ENCODE peak calls at places on chromosomes 12 and 14, in seven cellular contexts. One of them, this sample, is unnamed.

GRCh38 chr12:86627001-86627400 is 370.8 kb upstream of the MGAT4C start:
- DNase-seq in SK-N-SH: no peak
- DNase-seq in HepG2: no peak
- DNase-seq in transverse colon: no peak
- DNase-seq in GM12878: no peak
- DNase-seq in endothelial cell of umbilical vein: no peak
- DNase-seq in suprapubic skin: no peak
- DNase-seq in this sample: no peak

GRCh38 chr14:70822706-70823185 is 13.4 kb upstream of the MAP3K9 start:
- DNase-seq in endothelial cell of umbilical vein: no peak
- DNase-seq in suprapubic skin: no peak
- DNase-seq in transverse colon: peak; percentile 48
- DNase-seq in HepG2: no peak
- DNase-seq in SK-N-SH: peak; percentile 79
- DNase-seq in GM12878: no peak
- DNase-seq in this sample: no peak

GRCh38 chr12:67484788-67485480 is 163.6 kb upstream of the DYRK2 start:
- DNase-seq in transverse colon: no peak
- DNase-seq in suprapubic skin: no peak
- DNase-seq in GM12878: peak; percentile 16
- DNase-seq in HepG2: no peak
- DNase-seq in SK-N-SH: no peak
- DNase-seq in endothelial cell of umbilical vein: no peak
- DNase-seq in this sample: no peak

GRCh38 chr14:75972729-75973480 is 8.9 kb downstream of the TGFB3 start:
- DNase-seq in endothelial cell of umbilical vein: no peak
- DNase-seq in GM12878: no peak
- DNase-seq in suprapubic skin: no peak
- DNase-seq in SK-N-SH: peak; percentile 71
- DNase-seq in HepG2: no peak
- DNase-seq in transverse colon: no peak
- DNase-seq in this sample: no peak

GRCh38 chr14:75999511-76000190 is 14.1 kb downstream of the IFT43 start:
- DNase-seq in GM12878: no peak
- DNase-seq in suprapubic skin: no peak
- DNase-seq in SK-N-SH: no peak
- DNase-seq in HepG2: no peak
- DNase-seq in endothelial cell of umbilical vein: no peak
- DNase-seq in transverse colon: no peak
- DNase-seq in this sample: no peak

GRCh38 chr12:120394483-120395367 is 25.8 kb upstream of the MSI1 start:
- DNase-seq in GM12878: no peak
- DNase-seq in suprapubic skin: no peak
- DNase-seq in HepG2: no peak
- DNase-seq in endothelial cell of umbilical vein: no peak
- DNase-seq in SK-N-SH: no peak
- DNase-seq in transverse colon: peak; percentile 70
- DNase-seq in this sample: peak; percentile 85

GRCh38 chr14:68877993-68878575 is 85.2 kb upstream of the ZFP36L1 start:
- DNase-seq in suprapubic skin: peak; percentile 71
- DNase-seq in SK-N-SH: no peak
- DNase-seq in GM12878: no peak
- DNase-seq in endothelial cell of umbilical vein: no peak
- DNase-seq in HepG2: no peak
- DNase-seq in transverse colon: no peak
- DNase-seq in this sample: no peak

GRCh38 chr14:25007832-25008231 is 42.1 kb downstream of the STXBP6 start:
- DNase-seq in GM12878: no peak
- DNase-seq in endothelial cell of umbilical vein: no peak
- DNase-seq in SK-N-SH: no peak
- DNase-seq in transverse colon: no peak
- DNase-seq in HepG2: no peak
- DNase-seq in suprapubic skin: no peak
- DNase-seq in this sample: no peak

GRCh38 chr12:118189761-118190181 is 53.8 kb downstream of the PEBP1 start:
- DNase-seq in HepG2: no peak
- DNase-seq in endothelial cell of umbilical vein: peak; percentile 47
- DNase-seq in transverse colon: no peak
- DNase-seq in suprapubic skin: no peak
- DNase-seq in SK-N-SH: peak; percentile 53
- DNase-seq in GM12878: no peak
- DNase-seq in this sample: no peak

GRCh38 chr14:76085358-76085757 is 66.4 kb upstream of the GPATCH2L start:
- DNase-seq in SK-N-SH: no peak
- DNase-seq in suprapubic skin: no peak
- DNase-seq in endothelial cell of umbilical vein: no peak
- DNase-seq in GM12878: no peak
- DNase-seq in HepG2: no peak
- DNase-seq in transverse colon: no peak
- DNase-seq in this sample: no peak

GRCh38 chr14:88098128-88098527 is 93.2 kb downstream of the GPR65 start:
- DNase-seq in transverse colon: no peak
- DNase-seq in HepG2: no peak
- DNase-seq in endothelial cell of umbilical vein: no peak
- DNase-seq in suprapubic skin: no peak
- DNase-seq in SK-N-SH: no peak
- DNase-seq in GM12878: no peak
- DNase-seq in this sample: no peak

GRCh38 chr14:52730708-52731111 is 744 bp downstream of the STYX start:
- DNase-seq in HepG2: no peak
- DNase-seq in transverse colon: no peak
- DNase-seq in endothelial cell of umbilical vein: peak; percentile 61
- DNase-seq in GM12878: no peak
- DNase-seq in suprapubic skin: no peak
- DNase-seq in SK-N-SH: no peak
- DNase-seq in this sample: no peak

GRCh38 chr14:90434370-90435020 is 37.7 kb downstream of the CALM1 start:
- DNase-seq in suprapubic skin: no peak
- DNase-seq in transverse colon: no peak
- DNase-seq in GM12878: no peak
- DNase-seq in HepG2: no peak
- DNase-seq in endothelial cell of umbilical vein: no peak
- DNase-seq in SK-N-SH: no peak
- DNase-seq in this sample: no peak

GRCh38 chr14:88904206-88904647 is 79.8 kb downstream of the TTC8 start:
- DNase-seq in suprapubic skin: no peak
- DNase-seq in SK-N-SH: peak; percentile 64
- DNase-seq in GM12878: no peak
- DNase-seq in HepG2: no peak
- DNase-seq in endothelial cell of umbilical vein: no peak
- DNase-seq in transverse colon: no peak
- DNase-seq in this sample: no peak

GRCh38 chr14:35576856-35577255 is 42.9 kb downstream of the INSM2 start:
- DNase-seq in suprapubic skin: no peak
- DNase-seq in transverse colon: no peak
- DNase-seq in SK-N-SH: no peak
- DNase-seq in GM12878: no peak
- DNase-seq in HepG2: no peak
- DNase-seq in endothelial cell of umbilical vein: no peak
- DNase-seq in this sample: no peak

GRCh38 chr14:65286443-65286842 is 126.1 kb upstream of the FUT8 start:
- DNase-seq in endothelial cell of umbilical vein: no peak
- DNase-seq in GM12878: no peak
- DNase-seq in SK-N-SH: peak; percentile 57
- DNase-seq in transverse colon: no peak
- DNase-seq in suprapubic skin: no peak
- DNase-seq in HepG2: peak; percentile 44
- DNase-seq in this sample: no peak

GRCh38 chr12:54579696-54580333 is 8.6 kb downstream of the PPP1R1A start:
- DNase-seq in transverse colon: peak; percentile 88
- DNase-seq in endothelial cell of umbilical vein: peak; percentile 68
- DNase-seq in GM12878: no peak
- DNase-seq in suprapubic skin: peak; percentile 92
- DNase-seq in SK-N-SH: peak; percentile 79
- DNase-seq in HepG2: peak; percentile 49
- DNase-seq in this sample: peak; percentile 82

GRCh38 chr14:69077841-69078240 is 75.1 kb downstream of the DCAF5 start:
- DNase-seq in endothelial cell of umbilical vein: peak; percentile 76
- DNase-seq in suprapubic skin: no peak
- DNase-seq in SK-N-SH: no peak
- DNase-seq in transverse colon: no peak
- DNase-seq in GM12878: no peak
- DNase-seq in HepG2: no peak
- DNase-seq in this sample: no peak

GRCh38 chr14:64673748-64674147 is 30.5 kb upstream of the PLEKHG3 start:
- DNase-seq in endothelial cell of umbilical vein: no peak
- DNase-seq in suprapubic skin: no peak
- DNase-seq in HepG2: no peak
- DNase-seq in GM12878: peak; percentile 55
- DNase-seq in SK-N-SH: no peak
- DNase-seq in transverse colon: no peak
- DNase-seq in this sample: no peak

DNA sequence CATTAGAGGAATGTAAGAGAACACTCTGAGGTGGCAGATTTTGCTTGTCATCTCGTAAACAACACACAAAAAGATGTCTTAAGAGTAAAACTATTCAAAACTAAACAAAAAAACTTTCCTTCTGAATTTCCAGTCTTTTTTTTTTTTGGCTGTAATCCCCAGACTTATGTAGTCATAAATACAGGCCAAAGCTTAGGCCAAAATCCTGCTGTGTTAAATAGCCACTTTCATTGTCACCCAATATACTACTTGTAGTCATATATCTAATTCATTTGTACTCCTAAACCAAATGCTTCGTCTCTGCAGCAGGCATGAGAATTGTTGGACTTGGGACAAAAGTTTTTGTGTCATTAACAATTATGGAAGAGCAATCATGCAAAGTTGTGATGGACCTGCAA is 103.5 kb upstream of the ATF1 start:
- DNase-seq in HepG2: no peak
- DNase-seq in endothelial cell of umbilical vein: no peak
- DNase-seq in SK-N-SH: no peak
- DNase-seq in suprapubic skin: no peak
- DNase-seq in GM12878: no peak
- DNase-seq in transverse colon: no peak
- DNase-seq in this sample: no peak
- TF ChIP-seq POLR2AphosphoS5 in HepG2: no peak
- TF ChIP-seq POLR2AphosphoS5 in endothelial cell of umbilical vein: no peak
- TF ChIP-seq POLR2AphosphoS5 in SK-N-SH: no peak
- TF ChIP-seq POLR2AphosphoS5 in suprapubic skin: no peak
- TF ChIP-seq POLR2AphosphoS5 in GM12878: no peak
- TF ChIP-seq POLR2AphosphoS5 in transverse colon: no peak
- TF ChIP-seq POLR2AphosphoS5 in this sample: no peak

DNA sequence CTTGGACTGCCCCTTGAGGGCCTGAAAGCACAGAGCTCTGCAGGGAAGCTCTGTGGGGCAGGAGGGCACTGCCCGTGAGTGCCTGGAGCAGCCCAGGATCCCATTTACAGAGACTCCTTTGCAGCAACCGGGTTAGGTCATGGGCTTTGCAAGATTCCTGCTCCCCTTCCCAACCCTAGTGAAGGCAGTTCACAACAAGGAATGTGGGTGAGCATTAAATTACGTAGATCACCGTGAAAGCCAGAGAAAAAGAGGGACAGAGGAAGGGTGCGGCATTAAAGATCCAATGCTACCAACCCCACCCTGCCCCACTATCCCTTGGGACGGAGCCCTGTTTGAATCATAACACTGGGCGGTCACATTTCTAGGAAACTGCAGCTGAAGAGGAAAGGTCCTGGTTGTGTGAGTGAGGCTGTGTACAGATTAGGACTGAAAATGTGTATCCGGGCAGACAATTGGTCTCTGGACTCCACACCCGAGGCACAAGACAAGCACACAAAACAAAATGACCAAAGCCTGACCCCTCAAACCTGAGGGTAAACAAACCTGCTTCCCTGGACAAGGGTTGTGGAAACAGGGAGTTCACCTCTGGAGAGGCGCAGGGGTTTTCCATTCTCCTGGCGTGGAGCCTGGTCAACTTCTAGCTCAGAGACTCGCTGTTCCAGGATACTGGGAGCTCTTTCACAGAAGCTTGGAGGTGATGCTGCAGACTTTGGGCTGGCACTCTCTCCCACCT is 16.8 kb downstream of the NINJ2 start:
- DNase-seq in transverse colon: no peak
- DNase-seq in suprapubic skin: no peak
- DNase-seq in SK-N-SH: no peak
- DNase-seq in HepG2: peak; percentile 95
- DNase-seq in endothelial cell of umbilical vein: peak; percentile 90
- DNase-seq in GM12878: no peak
- DNase-seq in this sample: no peak
- H3K4me1 ChIP-seq in transverse colon: peaks cover 24% of the 10 kb centered on the region
- H3K4me1 ChIP-seq in suprapubic skin: peaks cover 57% of the 10 kb centered on the region
- H3K4me1 ChIP-seq in SK-N-SH: peaks cover 5% of the 10 kb centered on the region
- H3K4me1 ChIP-seq in HepG2: peaks cover 61% of the 10 kb centered on the region
- H3K4me1 ChIP-seq in endothelial cell of umbilical vein: peaks cover 41% of the 10 kb centered on the region
- H3K4me1 ChIP-seq in GM12878: peaks cover 55% of the 10 kb centered on the region
- H3K4me1 ChIP-seq in this sample: no peaks in the 10 kb centered on the region

GRCh38 chr14:93972618-93973205 is 3.7 kb downstream of the ASB2 start:
- DNase-seq in SK-N-SH: no peak
- DNase-seq in GM12878: no peak
- DNase-seq in HepG2: no peak
- DNase-seq in transverse colon: no peak
- DNase-seq in endothelial cell of umbilical vein: no peak
- DNase-seq in suprapubic skin: no peak
- DNase-seq in this sample: no peak

GRCh38 chr14:93974833-93975232 is 1.5 kb downstream of the ASB2 start:
- DNase-seq in GM12878: no peak
- DNase-seq in transverse colon: no peak
- DNase-seq in suprapubic skin: no peak
- DNase-seq in SK-N-SH: no peak
- DNase-seq in endothelial cell of umbilical vein: no peak
- DNase-seq in HepG2: no peak
- DNase-seq in this sample: no peak

GRCh38 chr14:93975791-93976476 is 436 bp downstream of the ASB2 start:
- DNase-seq in HepG2: no peak
- DNase-seq in GM12878: peak; percentile 92
- DNase-seq in suprapubic skin: no peak
- DNase-seq in SK-N-SH: no peak
- DNase-seq in endothelial cell of umbilical vein: no peak
- DNase-seq in transverse colon: no peak
- DNase-seq in this sample: no peak

GRCh38 chr14:93973607-93974006 is 2.8 kb downstream of the ASB2 start:
- DNase-seq in transverse colon: no peak
- DNase-seq in SK-N-SH: no peak
- DNase-seq in HepG2: no peak
- DNase-seq in GM12878: no peak
- DNase-seq in suprapubic skin: no peak
- DNase-seq in endothelial cell of umbilical vein: no peak
- DNase-seq in this sample: no peak

GRCh38 chr14:93974299-93974698 is 2.1 kb downstream of the ASB2 start:
- DNase-seq in SK-N-SH: no peak
- DNase-seq in transverse colon: no peak
- DNase-seq in suprapubic skin: no peak
- DNase-seq in GM12878: no peak
- DNase-seq in HepG2: no peak
- DNase-seq in endothelial cell of umbilical vein: no peak
- DNase-seq in this sample: no peak
- TF ChIP-seq POLR2AphosphoS5 in SK-N-SH: no peak
- TF ChIP-seq POLR2AphosphoS5 in transverse colon: no peak
- TF ChIP-seq POLR2AphosphoS5 in suprapubic skin: no peak
- TF ChIP-seq POLR2AphosphoS5 in GM12878: no peak
- TF ChIP-seq POLR2AphosphoS5 in HepG2: no peak
- TF ChIP-seq POLR2AphosphoS5 in endothelial cell of umbilical vein: no peak
- TF ChIP-seq POLR2AphosphoS5 in this sample: no peak

DNA sequence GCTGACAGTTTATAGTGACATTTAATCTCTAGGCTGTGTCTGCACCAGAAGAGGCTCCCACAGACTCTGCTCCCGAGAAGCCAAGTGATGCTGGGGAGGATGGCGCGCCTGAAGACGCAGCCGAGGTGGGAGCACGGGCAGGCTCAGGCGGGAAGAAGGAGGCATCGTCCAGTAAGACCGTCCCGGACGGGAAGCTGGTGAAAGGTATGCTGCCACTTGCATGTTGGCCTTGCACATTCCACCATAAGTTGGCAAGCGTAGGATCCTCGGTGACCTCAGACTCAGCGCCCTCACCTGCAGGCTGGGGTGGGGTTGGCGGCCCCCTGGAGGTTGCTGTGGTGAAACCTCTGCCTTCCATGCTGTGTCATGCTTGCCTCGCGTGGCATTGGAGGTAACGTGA is 45.6 kb downstream of the SFSWAP start:
- DNase-seq in endothelial cell of umbilical vein: no peak
- DNase-seq in GM12878: no peak
- DNase-seq in SK-N-SH: no peak
- DNase-seq in HepG2: no peak
- DNase-seq in transverse colon: no peak
- DNase-seq in suprapubic skin: no peak
- DNase-seq in this sample: no peak
- H3K4me1 ChIP-seq in endothelial cell of umbilical vein: no peaks in the 10 kb centered on the region
- H3K4me1 ChIP-seq in GM12878: no peaks in the 10 kb centered on the region
- H3K4me1 ChIP-seq in SK-N-SH: peaks cover 10% of the 10 kb centered on the region
- H3K4me1 ChIP-seq in HepG2: no peaks in the 10 kb centered on the region
- H3K4me1 ChIP-seq in transverse colon: no peaks in the 10 kb centered on the region
- H3K4me1 ChIP-seq in suprapubic skin: no peaks in the 10 kb centered on the region
- H3K4me1 ChIP-seq in this sample: no peaks in the 10 kb centered on the region

This sample was measured in breast epithelium.